ENCODE peak calls at places on chromosome 11, in five cellular contexts. F, B, J, Q and Z are unnamed samples.

GRCh38 chr11:115679945-115680344 is 175.7 kb upstream of the CADM1 start:
- DNase-seq in F (no peak), B (no peak), J (no peak), Q (no peak), Z (no peak)

GRCh38 chr11:128302425-128303186 is 284.8 kb downstream of the ETS1 start:
- DNase-seq in F (peak), B (no peak), J (no peak), Q (no peak), Z (no peak)

GRCh38 chr11:36123353-36124220 is 165.6 kb downstream of the COMMD9 start:
- DNase-seq in F (no peak), B (no peak), J (no peak), Q (no peak), Z (no peak)

GRCh38 chr11:109062445-109062844 is 359.5 kb upstream of the C11orf87 start:
- DNase-seq in F (no peak), B (no peak), J (no peak), Q (no peak), Z (no peak)

GRCh38 chr11:81420668-81421550 is 1312.8 kb downstream of the FAM181B start:
- DNase-seq in F (no peak), B (peak), J (no peak), Q (no peak), Z (no peak)

GRCh38 chr11:9760180-9760550 is 96.3 kb downstream of the SWAP70 start:
- DNase-seq in F (no peak), B (no peak), J (no peak), Q (no peak), Z (no peak)

GRCh38 chr11:67372232-67372992 is 986 bp downstream of the CLCF1 start:
- DNase-seq in F (peak), B (peak), J (no peak), Q (no peak), Z (no peak)

GRCh38 chr11:64518928-64519327 is 72.1 kb upstream of the SLC22A12 start:
- DNase-seq in F (no peak), B (no peak), J (no peak), Q (no peak), Z (no peak)

GRCh38 chr11:111906680-111907079 is 4.9 kb downstream of the CRYAB start:
- DNase-seq in F (no peak), B (no peak), J (no peak), Q (no peak), Z (no peak)

GRCh38 chr11:72079776-72080325 is 491 bp downstream of the NUMA1 start:
- DNase-seq in F (peak), B (no peak), J (no peak), Q (no peak), Z (no peak)

GRCh38 chr11:65036931-65037330 is 4.1 kb upstream of the SAC3D1 start:
- DNase-seq in F (no peak), B (no peak), J (no peak), Q (no peak), Z (no peak)

GRCh38 chr11:88208742-88209141 is 33.5 kb upstream of the RAB38 start:
- DNase-seq in F (no peak), B (no peak), J (no peak), Q (no peak), Z (no peak)

GRCh38 chr11:103676413-103676812 is 360.0 kb upstream of the DDI1 start:
- DNase-seq in F (no peak), B (no peak), J (no peak), Q (no peak), Z (no peak)

GRCh38 chr11:34970480-34970879 is 54.1 kb downstream of the PDHX start:
- DNase-seq in F (no peak), B (no peak), J (no peak), Q (no peak), Z (no peak)

GRCh38 chr11:64559351-64560138 is 31.5 kb upstream of the SLC22A12 start:
- DNase-seq in F (no peak), B (no peak), J (no peak), Q (no peak), Z (no peak)

GRCh38 chr11:86153439-86153838 is 84.6 kb upstream of the PICALM start:
- DNase-seq in F (no peak), B (no peak), J (no peak), Q (no peak), Z (no peak)

GRCh38 chr11:35334385-35335090 is 84.8 kb downstream of the SLC1A2 start:
- DNase-seq in F (no peak), B (no peak), J (no peak), Q (no peak), Z (no peak)

GRCh38 chr11:70297341-70297740 is 26.9 kb downstream of the PPFIA1 start:
- DNase-seq in F (no peak), B (no peak), J (no peak), Q (no peak), Z (no peak)

GRCh38 chr11:112989198-112989597 is 28.0 kb downstream of the NCAM1 start:
- DNase-seq in F (no peak), B (no peak), J (no peak), Q (no peak), Z (no peak)

GRCh38 chr11:58334708-58335107 is 24.2 kb downstream of the OR5B17 start:
- DNase-seq in F (no peak), B (no peak), J (no peak), Q (no peak), Z (no peak)

GRCh38 chr11:29214833-29215232 is 802.0 kb downstream of the KCNA4 start:
- DNase-seq in F (no peak), B (no peak), J (no peak), Q (no peak), Z (no peak)

GRCh38 chr11:36719708-36720107 is 121.7 kb upstream of the RAG2 start:
- DNase-seq in F (no peak), B (no peak), J (no peak), Q (no peak), Z (no peak)

GRCh38 chr11:72241290-72241781 is 2.6 kb downstream of the PHOX2A start:
- DNase-seq in F (peak), B (peak), J (no peak), Q (no peak), Z (no peak)

GRCh38 chr11:86523738-86524602 is 148.4 kb downstream of the ME3 start:
- DNase-seq in F (no peak), B (no peak), J (no peak), Q (peak), Z (no peak)

GRCh38 chr11:66268953-66269906 is 791 bp downstream of the RAB1B start:
- DNase-seq in F (peak), B (peak), J (no peak), Q (peak), Z (peak)

GRCh38 chr11:47550288-47551052 is 2.5 kb downstream of the CELF1 start:
- DNase-seq in F (no peak), B (no peak), J (no peak), Q (no peak), Z (no peak)

GRCh38 chr11:88098289-88098688 is 77.0 kb downstream of the RAB38 start:
- DNase-seq in F (no peak), B (no peak), J (no peak), Q (no peak), Z (no peak)

GRCh38 chr11:107741044-107741823 is 29.4 kb upstream of the SLN start:
- DNase-seq in F (peak), B (peak), J (peak), Q (peak), Z (peak)

DNA sequence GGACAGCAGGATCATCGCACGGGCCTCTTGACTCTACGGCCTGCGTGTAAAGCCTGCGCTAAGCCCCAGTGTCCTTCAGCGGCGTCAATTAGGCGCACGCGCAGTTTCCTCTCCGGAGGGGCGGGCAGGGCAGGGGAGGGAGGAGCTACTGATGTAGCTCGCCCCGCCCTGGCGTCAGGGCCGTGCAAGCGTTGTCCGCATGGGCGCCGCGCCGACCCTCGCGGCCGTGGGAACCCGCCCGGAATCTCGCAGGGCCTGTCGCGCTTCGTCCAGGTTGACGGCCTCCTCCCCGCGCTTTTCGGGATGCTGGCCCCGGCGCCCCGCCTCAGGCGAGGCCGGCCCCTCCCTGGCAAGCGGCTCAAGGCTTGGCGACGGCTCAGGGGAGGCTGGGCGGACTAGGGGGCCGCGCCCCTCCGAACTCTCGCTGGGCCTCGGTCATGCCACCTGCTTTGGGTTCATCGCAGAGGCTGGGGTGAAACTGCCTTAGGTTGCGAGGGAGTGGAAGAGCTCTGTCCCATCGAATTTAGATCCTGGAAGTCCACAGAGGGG is 61.1 kb downstream of the ST3GAL4 start:
- DNase-seq in F (peak), B (peak), J (peak), Q (no peak), Z (peak)
- TF ChIP-seq TAF1 in F (no peak), B (peak), J (no peak), Q (no peak), Z (no peak)

DNA sequence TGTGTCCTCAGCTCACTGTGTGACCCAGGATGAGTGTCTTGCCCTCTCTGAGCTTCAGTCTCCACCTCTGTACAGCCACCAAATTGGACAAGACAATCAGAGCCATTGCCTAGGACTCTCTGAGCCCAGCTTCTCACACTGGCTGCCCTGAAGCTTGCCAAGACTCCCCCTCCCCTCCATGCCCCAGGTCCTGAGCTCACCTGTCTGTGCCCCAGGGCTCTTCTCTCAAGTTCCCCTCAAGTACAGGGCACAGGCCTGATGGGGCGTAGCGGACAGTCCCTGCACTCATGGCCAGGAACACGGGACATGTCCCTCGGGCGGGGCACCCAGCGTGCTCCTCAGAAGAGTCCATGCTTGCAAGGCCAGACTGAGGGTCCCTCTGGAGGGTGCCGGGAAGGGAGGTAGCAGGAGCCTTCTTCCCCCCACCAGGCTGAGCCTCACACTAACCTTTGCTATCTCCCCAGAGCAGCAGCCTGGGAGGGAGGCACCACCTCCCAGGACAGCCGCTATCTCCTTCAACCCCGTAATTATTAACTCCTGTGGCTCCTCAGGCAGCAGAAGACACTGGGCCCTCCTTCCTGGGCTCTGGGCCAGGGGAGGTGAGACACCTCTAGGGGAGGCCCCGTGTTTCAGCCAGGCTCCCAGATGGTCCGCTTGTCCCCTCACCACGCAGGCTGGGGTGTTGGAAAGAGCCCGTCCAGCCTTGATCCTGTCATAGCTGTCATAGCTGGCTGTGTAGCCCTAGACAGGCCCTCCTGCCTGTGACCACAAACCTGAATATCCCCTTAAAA is 2.7 kb upstream of the RAB3IL1 start:
- DNase-seq in F (peak), B (peak), J (no peak), Q (no peak), Z (peak)
- TF ChIP-seq TAF1 in F (no peak), B (no peak), J (no peak), Q (no peak), Z (no peak)

DNA sequence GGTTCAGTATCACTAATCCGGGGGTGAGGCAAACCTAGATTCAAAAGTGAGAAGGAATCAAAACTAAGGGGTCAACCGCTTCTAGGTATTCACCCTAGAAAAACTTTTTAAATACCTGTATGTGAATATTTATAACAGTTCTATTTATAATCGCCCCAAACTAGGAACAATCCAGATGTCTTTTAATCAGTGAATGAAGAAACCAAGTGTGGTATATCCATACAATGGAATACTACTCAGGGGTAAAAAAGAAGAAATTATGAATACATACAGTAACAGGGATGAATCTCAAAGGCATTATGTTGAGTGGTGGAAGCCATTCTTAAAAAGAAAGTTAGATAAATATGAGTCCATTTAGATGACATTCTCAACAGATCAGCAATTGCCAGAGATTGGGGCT is 178.0 kb upstream of the BLID start:
- DNase-seq in F (no peak), B (no peak), J (no peak), Q (no peak), Z (no peak)
- TF ChIP-seq TAF1 in F (no peak), B (no peak), J (no peak), Q (no peak), Z (no peak)

DNA sequence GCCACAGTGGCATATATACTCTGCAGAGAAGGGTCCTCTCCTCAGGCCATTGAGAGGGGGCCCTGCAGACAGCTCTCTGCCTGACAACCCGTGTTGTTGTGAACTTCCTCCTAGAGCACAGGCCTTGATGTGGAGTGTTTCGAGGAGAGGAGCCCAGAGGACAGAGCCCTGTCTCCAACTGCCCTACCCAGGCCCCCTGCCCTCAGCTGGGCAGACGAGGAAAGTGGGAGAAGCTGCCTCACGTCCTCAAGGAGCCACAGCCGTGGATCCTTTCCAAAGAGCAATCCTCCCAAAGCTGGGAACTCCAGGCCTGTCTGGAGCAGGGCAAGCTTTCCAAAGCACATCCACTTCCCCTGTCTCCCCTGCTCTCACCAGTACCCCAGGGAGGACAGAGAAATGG is 10.7 kb downstream of the LMO1 start:
- DNase-seq in F (no peak), B (peak), J (no peak), Q (no peak), Z (no peak)
- TF ChIP-seq TAF1 in F (no peak), B (no peak), J (no peak), Q (no peak), Z (no peak)

DNA sequence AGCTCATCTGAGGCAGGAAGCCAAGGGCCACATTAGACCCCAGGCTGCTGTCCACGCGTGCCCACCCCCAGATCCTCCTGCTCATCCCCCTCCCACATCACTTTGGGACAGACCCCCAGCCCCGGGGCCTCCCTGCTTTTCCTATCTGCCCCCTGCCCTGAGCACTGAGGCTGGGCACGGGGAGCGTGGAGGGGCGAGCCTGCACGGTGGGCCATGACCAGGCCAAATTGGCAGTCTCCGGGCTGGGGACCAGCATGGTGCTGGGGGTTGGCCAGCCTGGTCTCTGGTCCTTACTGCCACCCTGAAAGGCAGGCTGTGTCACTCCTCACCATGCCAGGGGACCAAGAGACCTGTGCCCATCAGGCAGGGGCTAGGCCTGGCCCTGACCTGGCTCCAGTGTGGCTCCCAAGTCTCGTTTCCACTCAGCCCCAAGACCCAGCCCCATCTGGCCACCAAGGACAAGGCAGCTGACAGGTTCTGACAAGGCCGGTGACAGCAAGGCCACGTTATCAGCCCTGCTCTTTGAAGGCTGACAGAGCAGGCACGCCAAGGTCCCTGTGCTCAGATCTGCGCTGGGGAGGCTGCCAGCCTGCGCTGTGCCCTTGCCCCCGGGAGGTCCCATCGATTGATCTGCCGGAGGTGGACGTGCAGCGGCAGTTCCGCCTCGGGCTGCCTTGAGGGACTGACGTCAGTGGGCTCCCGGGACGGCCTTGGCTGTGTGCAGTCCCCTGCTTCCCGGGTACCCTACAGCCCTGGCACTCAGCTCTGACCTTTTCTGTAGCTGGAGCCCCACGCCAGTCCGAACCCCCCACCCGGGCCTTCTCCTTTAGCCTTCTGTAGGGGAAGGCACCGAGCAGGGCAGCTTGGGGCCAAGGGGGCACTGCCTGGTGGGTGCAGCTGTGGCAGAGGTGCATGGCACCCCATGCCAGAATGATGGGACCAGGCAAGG is 3.6 kb downstream of the TNNI2 start:
- DNase-seq in F (no peak), B (no peak), J (no peak), Q (peak), Z (no peak)
- TF ChIP-seq TAF1 in F (no peak), B (no peak), J (no peak), Q (peak), Z (no peak)

GRCh38 chr11:75437966-75438659 is 5.1 kb upstream of the KLHL35 start:
- DNase-seq in F (no peak), B (no peak), J (no peak), Q (no peak), Z (no peak)

GRCh38 chr11:75439495-75440120 is 6.6 kb upstream of the KLHL35 start:
- DNase-seq in F (no peak), B (no peak), J (no peak), Q (no peak), Z (no peak)

GRCh38 chr11:75436806-75437205 is 3.8 kb upstream of the KLHL35 start:
- DNase-seq in F (no peak), B (no peak), J (no peak), Q (no peak), Z (no peak)

GRCh38 chr11:75440960-75441803 is 8.2 kb upstream of the KLHL35 start:
- DNase-seq in F (no peak), B (no peak), J (no peak), Q (no peak), Z (no peak)

DNA sequence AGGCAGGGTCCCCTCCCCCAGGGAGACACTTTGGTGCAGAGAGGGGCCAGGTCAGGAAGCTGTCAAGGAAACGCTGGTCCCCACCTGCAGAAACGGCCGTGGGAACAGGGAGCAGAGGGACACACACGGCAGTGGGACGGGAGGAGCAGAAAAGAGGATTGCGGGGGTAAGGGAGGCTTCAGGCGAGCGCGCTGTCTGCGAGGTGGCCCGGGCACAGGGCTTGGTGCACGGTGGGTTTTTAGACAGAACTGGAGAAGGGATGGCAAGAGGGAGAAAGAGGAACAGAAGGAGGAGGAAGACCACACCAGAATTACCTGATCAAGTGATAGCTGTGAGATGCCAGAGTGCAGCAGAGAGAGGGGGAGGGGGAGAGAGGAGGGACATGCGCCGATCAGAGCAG is 6.0 kb upstream of the KLHL35 start:
- DNase-seq in F (no peak), B (no peak), J (no peak), Q (no peak), Z (no peak)
- TF ChIP-seq TAF1 in F (no peak), B (no peak), J (no peak), Q (no peak), Z (no peak)

DNA sequence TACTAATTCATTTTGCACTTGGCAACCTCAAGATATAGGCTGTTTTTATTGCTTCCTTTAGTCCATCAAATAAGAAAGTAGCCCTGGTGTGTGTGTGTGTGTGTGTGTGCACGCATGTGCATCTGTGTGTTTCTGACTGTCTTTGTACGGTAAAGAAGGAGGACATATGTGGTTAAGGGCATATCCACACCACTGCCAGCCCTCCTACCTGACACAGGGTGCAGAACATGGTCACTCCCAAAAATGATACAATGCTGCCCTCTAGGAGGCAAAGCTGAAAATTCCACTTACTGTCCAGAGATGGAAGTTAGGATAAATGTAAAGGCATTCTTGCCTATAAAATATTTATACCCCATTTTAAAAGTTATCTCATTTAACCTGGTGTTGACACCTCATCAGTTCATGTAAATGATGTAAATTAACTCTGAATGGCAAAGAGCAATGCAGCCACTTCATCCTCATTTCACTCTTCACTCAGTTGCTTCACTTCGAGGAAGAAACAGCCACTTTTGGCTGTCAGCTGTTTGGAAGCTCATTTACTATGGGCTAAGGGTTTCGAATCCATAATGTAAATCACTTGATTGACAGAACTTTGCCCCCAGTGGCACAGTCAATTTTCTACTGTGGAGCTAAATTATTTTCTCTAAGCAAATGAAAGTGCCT is 83.1 kb upstream of the MTNR1B start:
- DNase-seq in F (peak), B (peak), J (peak), Q (peak), Z (peak)
- TF ChIP-seq TAF1 in F (no peak), B (no peak), J (no peak), Q (no peak), Z (no peak)